ENCODE peak calls at places on chromosomes 6 and 20, in seven cellular contexts. H is OCI-LY7; D is CD4-positive, alpha-beta memory T cell; J is H7; O is HFFc6; V is HTR-8/SVneo; R is GM13977. A is an unnamed sample.

GRCh38 chr6:137823826-137824501 is 43.1 kb upstream of the TNFAIP3 start:
- DNase-seq in H (no peak), D (peak), J (no peak), O (peak), V (no peak), R (no peak), A (no peak)

GRCh38 chr20:6595704-6596103 is 171.8 kb upstream of the BMP2 start:
- DNase-seq in H (no peak), D (no peak), J (no peak), O (no peak), V (no peak), R (no peak), A (no peak)

GRCh38 chr20:16713056-16713455 is 16.8 kb upstream of the SNRPB2 start:
- DNase-seq in H (no peak), D (no peak), J (no peak), O (no peak), V (no peak), R (no peak), A (no peak)

GRCh38 chr20:61767776-61768494 is 297.7 kb downstream of the TAF4 start:
- DNase-seq in H (no peak), D (no peak), J (no peak), O (no peak), V (no peak), R (no peak), A (no peak)

GRCh38 chr20:48632825-48633619 is 194.8 kb downstream of the PREX1 start:
- DNase-seq in H (no peak), D (no peak), J (no peak), O (no peak), V (no peak), R (no peak), A (no peak)

GRCh38 chr6:166157930-166158617 is 9.6 kb downstream of the TBXT start:
- DNase-seq in H (peak), D (no peak), J (peak), O (no peak), V (no peak), R (no peak), A (no peak)

GRCh38 chr20:22728146-22728745 is 143.9 kb upstream of the FOXA2 start:
- DNase-seq in H (no peak), D (no peak), J (no peak), O (no peak), V (no peak), R (no peak), A (no peak)

GRCh38 chr6:133544419-133544818 is 303.3 kb downstream of the EYA4 start:
- DNase-seq in H (no peak), D (no peak), J (no peak), O (no peak), V (no peak), R (no peak), A (no peak)

GRCh38 chr6:12324096-12324495 is 33.9 kb downstream of the EDN1 start:
- DNase-seq in H (no peak), D (no peak), J (no peak), O (peak), V (peak), R (no peak), A (peak)

GRCh38 chr6:134678436-134678889 is 271.4 kb downstream of the ALDH8A1 start:
- DNase-seq in H (no peak), D (no peak), J (no peak), O (no peak), V (no peak), R (no peak), A (no peak)

GRCh38 chr20:4740774-4741431 is 19.2 kb downstream of the PRND start:
- DNase-seq in H (peak), D (peak), J (peak), O (no peak), V (peak), R (peak), A (no peak)

GRCh38 chr20:12331236-12331635 is 413.5 kb downstream of the BTBD3 start:
- DNase-seq in H (no peak), D (no peak), J (no peak), O (no peak), V (no peak), R (no peak), A (no peak)

GRCh38 chr20:2822073-2822472 is 5.9 kb downstream of the TMEM239 start:
- DNase-seq in H (no peak), D (peak), J (peak), O (no peak), V (no peak), R (no peak), A (no peak)

GRCh38 chr6:134495893-134496253 is 178.0 kb upstream of the SGK1 start:
- DNase-seq in H (no peak), D (no peak), J (no peak), O (no peak), V (no peak), R (no peak), A (no peak)

GRCh38 chr6:82589509-82590206 is 226.0 kb downstream of the TPBG start:
- DNase-seq in H (peak), D (no peak), J (peak), O (peak), V (peak), R (peak), A (peak)

GRCh38 chr6:26205161-26205624 is 118.0 kb downstream of the HFE start:
- DNase-seq in H (peak), D (peak), J (peak), O (peak), V (no peak), R (peak), A (peak)

GRCh38 chr20:25356294-25356933 is 34.2 kb downstream of the ABHD12 start:
- DNase-seq in H (no peak), D (no peak), J (peak), O (no peak), V (no peak), R (no peak), A (no peak)

GRCh38 chr6:142387997-142388815 is 86.4 kb downstream of the ADGRG6 start:
- DNase-seq in H (peak), D (peak), J (peak), O (peak), V (no peak), R (peak), A (no peak)

GRCh38 chr6:14001329-14002012 is 76.7 kb downstream of the RNF182 start:
- DNase-seq in H (no peak), D (no peak), J (no peak), O (peak), V (peak), R (no peak), A (peak)

GRCh38 chr20:20395856-20396600 is 28.1 kb downstream of the INSM1 start:
- DNase-seq in H (no peak), D (no peak), J (peak), O (no peak), V (no peak), R (no peak), A (no peak)

A was measured in HS-27A.